ENCODE peak calls at places on chromosomes 16 and 17, in six cellular contexts. Q, P, G, S, Z and M are unnamed samples.

GRCh38 chr16:15988268-15989013 is 39.0 kb downstream of the ABCC1 start:
- DNase-seq in Q (no peak), P (no peak), G (peak; percentile 43), S (peak; percentile 37), Z (no peak), M (no peak)

GRCh38 chr16:67961551-67961957 is 6.9 kb downstream of the SLC12A4 start:
- DNase-seq in Q (no peak), P (no peak), G (no peak), S (no peak), Z (peak; percentile 82), M (no peak)

GRCh38 chr17:51439395-51440229 is 179.3 kb downstream of the UTP18 start:
- DNase-seq in Q (no peak), P (no peak), G (peak; percentile 14), S (no peak), Z (no peak), M (no peak)

GRCh38 chr16:66474750-66475199 is 47.7 kb downstream of the BEAN1 start:
- DNase-seq in Q (no peak), P (no peak), G (no peak), S (no peak), Z (peak; percentile 27), M (no peak)

GRCh38 chr16:66928702-66929388 is 3.5 kb upstream of the RRAD start:
- DNase-seq in Q (no peak), P (no peak), G (peak; percentile 18), S (peak; percentile 81), Z (peak; percentile 49), M (peak; percentile 51)

GRCh38 chr17:78141437-78142112 is 4.6 kb upstream of the C17orf99 start:
- DNase-seq in Q (no peak), P (no peak), G (no peak), S (no peak), Z (peak; percentile 11), M (no peak)

GRCh38 chr17:44444735-44445105 is 55.3 kb upstream of the ITGA2B start:
- DNase-seq in Q (peak; percentile 68), P (no peak), G (peak; percentile 54), S (no peak), Z (no peak), M (peak; percentile 78)

GRCh38 chr17:61285483-61286320 is 113.9 kb upstream of the TBX2 start:
- DNase-seq in Q (no peak), P (no peak), G (peak; percentile 90), S (no peak), Z (no peak), M (peak; percentile 86)

GRCh38 chr17:74345433-74346241 is 16.0 kb downstream of the BTBD17 start:
- DNase-seq in Q (no peak), P (no peak), G (no peak), S (no peak), Z (no peak), M (no peak)

GRCh38 chr17:21387616-21388015 is 11.5 kb downstream of the KCNJ12 start:
- DNase-seq in Q (no peak), P (no peak), G (no peak), S (no peak), Z (no peak), M (no peak)

GRCh38 chr16:77043076-77043475 is 147.9 kb upstream of the MON1B start:
- DNase-seq in Q (no peak), P (no peak), G (peak; percentile 5), S (no peak), Z (no peak), M (peak; percentile 23)

GRCh38 chr17:78231991-78232759 is 744 bp downstream of the TMEM235 start:
- DNase-seq in Q (no peak), P (no peak), G (no peak), S (no peak), Z (no peak), M (no peak)

GRCh38 chr16:30187971-30188561 is 4.7 kb downstream of the CORO1A start:
- DNase-seq in Q (no peak), P (no peak), G (no peak), S (peak; percentile 49), Z (no peak), M (no peak)

GRCh38 chr17:78624461-78625216 is 47.4 kb upstream of the DNAH17 start:
- DNase-seq in Q (no peak), P (no peak), G (no peak), S (no peak), Z (no peak), M (no peak)

GRCh38 chr16:84199861-84200260 is 8.9 kb downstream of the ADAD2 start:
- DNase-seq in Q (no peak), P (no peak), G (no peak), S (peak; percentile 70), Z (no peak), M (no peak)

GRCh38 chr16:9077001-9077809 is 14.2 kb upstream of the HAPSTR1 start:
- DNase-seq in Q (no peak), P (no peak), G (peak; percentile 80), S (no peak), Z (no peak), M (peak; percentile 64)

GRCh38 chr16:46658925-46659324 is 30.1 kb downstream of the VPS35 start:
- DNase-seq in Q (no peak), P (no peak), G (no peak), S (no peak), Z (peak; percentile 12), M (peak; percentile 43)

GRCh38 chr16:59046335-59046734 is 312.2 kb upstream of the GOT2 start:
- DNase-seq in Q (peak; percentile 28), P (no peak), G (no peak), S (no peak), Z (no peak), M (peak; percentile 57)

GRCh38 chr16:80938035-80938927 is 68.4 kb downstream of the CMC2 start:
- DNase-seq in Q (peak; percentile 99), P (no peak), G (peak; percentile 96), S (peak; percentile 63), Z (peak; percentile 15), M (peak; percentile 98)

GRCh38 chr17:81277421-81277820 is 17.7 kb downstream of the SLC38A10 start:
- DNase-seq in Q (no peak), P (no peak), G (no peak), S (no peak), Z (peak; percentile 32), M (no peak)

GRCh38 chr16:63171545-63171944 is 1135.3 kb upstream of the CDH8 start:
- DNase-seq in Q (no peak), P (no peak), G (no peak), S (no peak), Z (no peak), M (no peak)

GRCh38 chr16:10584956-10585561 is 4.7 kb upstream of the EMP2 start:
- DNase-seq in Q (peak; percentile 42), P (no peak), G (peak; percentile 4), S (no peak), Z (no peak), M (no peak)

GRCh38 chr16:10579575-10579964 is 828 bp downstream of the EMP2 start:
- DNase-seq in Q (no peak), P (no peak), G (no peak), S (no peak), Z (no peak), M (no peak)

GRCh38 chr16:10581507-10581906 is 1.1 kb upstream of the EMP2 start:
- DNase-seq in Q (no peak), P (no peak), G (no peak), S (no peak), Z (no peak), M (peak; percentile 55)

GRCh38 chr16:10579965-10580918 is at the start of gene EMP2:
- DNase-seq in Q (no peak), P (no peak), G (peak; percentile 40), S (peak; percentile 86), Z (peak; percentile 87), M (peak; percentile 51)

GRCh38 chr16:10583269-10583668 is 2.9 kb upstream of the EMP2 start:
- DNase-seq in Q (no peak), P (no peak), G (no peak), S (no peak), Z (no peak), M (no peak)
- TF ChIP-seq CTCF in Q (no peak), P (no peak), G (no peak), S (no peak), Z (no peak), M (no peak)

GRCh38 chr17:65101371-65101770 is 35.8 kb upstream of the RGS9 start:
- DNase-seq in Q (no peak), P (no peak), G (no peak), S (no peak), Z (no peak), M (no peak)
- H3K4me3 ChIP-seq in Q (no peak overlapping the region), P (no peak overlapping the region), G (no peak overlapping the region), S (peak overlapping the region; percentile 74), Z (no peak overlapping the region), M (no peak overlapping the region)

GRCh38 chr16:11534262-11534661 is 52.5 kb downstream of the LITAF start:
- DNase-seq in Q (no peak), P (no peak), G (no peak), S (no peak), Z (no peak), M (peak; percentile 12)
- TF ChIP-seq CTCF in Q (no peak), P (no peak), G (no peak), S (no peak), Z (no peak), M (no peak)

GRCh38 chr16:3640632-3641501 is 13.6 kb upstream of the DNASE1 start:
- DNase-seq in Q (no peak), P (no peak), G (no peak), S (no peak), Z (no peak), M (no peak)

GRCh38 chr16:3641801-3642396 is 12.6 kb upstream of the DNASE1 start:
- DNase-seq in Q (no peak), P (no peak), G (no peak), S (no peak), Z (no peak), M (no peak)

GRCh38 chr16:3643095-3643730 is 11.3 kb upstream of the DNASE1 start:
- DNase-seq in Q (no peak), P (no peak), G (no peak), S (no peak), Z (no peak), M (no peak)

GRCh38 chr16:3640207-3640606 is 14.3 kb upstream of the DNASE1 start:
- DNase-seq in Q (no peak), P (no peak), G (no peak), S (no peak), Z (no peak), M (peak; percentile 25)

DNA sequence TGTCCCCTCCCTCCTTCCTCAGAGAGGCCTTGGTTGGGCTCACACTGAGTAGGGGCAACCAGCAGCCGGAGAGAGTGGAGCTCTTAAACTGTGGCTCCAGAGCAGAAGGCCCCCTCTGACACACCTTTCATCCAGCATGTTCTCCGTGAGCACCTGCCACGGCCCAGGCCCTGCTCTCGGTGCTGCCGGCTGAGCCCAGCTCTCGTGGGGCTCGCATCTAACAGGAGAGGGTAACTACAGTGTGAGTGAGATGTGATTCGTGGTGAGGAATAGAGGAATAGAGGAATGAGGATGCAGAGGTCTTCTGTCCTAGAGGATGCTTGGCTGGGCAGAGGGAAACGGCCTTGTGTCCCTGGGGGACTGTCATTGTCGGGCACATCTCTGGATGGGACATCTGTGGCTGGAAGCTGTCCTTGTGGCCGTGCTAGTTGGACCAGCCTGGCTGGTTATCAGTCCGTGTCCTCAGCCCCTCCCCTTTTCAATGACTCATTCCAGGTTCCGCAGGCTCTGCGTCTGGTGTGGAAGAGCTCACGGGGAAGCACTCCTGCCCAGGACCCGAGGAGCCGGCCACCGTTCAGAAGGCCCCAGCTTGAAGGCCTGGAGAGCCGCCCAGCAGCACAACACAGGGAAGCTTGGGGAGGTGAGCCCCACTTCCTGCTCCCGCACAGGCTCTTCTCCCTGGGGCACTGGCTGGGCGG is 11.9 kb upstream of the DNASE1 start:
- DNase-seq in Q (peak; percentile 13), P (no peak), G (peak; percentile 56), S (no peak), Z (peak; percentile 42), M (peak; percentile 63)
- H3K4me3 ChIP-seq in Q (no peak overlapping the region), P (no peak overlapping the region), G (no peak overlapping the region), S (no peak overlapping the region), Z (no peak overlapping the region), M (peak overlapping the region; percentile 8)